ENCODE peak calls at places on chromosomes 11 and 22, in five cellular contexts. W is AG04449, K is HS-5, B is hippocampal formation, F is epithelial cell of proximal tubule. U is an unnamed sample.

GRCh38 chr11:117090111-117090706 is 8.0 kb downstream of the SIK3 start:
- DNase-seq in W (no peak), F (no peak), B (no peak), K (no peak), U (no peak)

GRCh38 chr11:88508558-88508807 is 170.9 kb upstream of the CTSC start:
- DNase-seq in K (no peak), F (no peak), W (no peak), B (no peak), U (no peak)

GRCh38 chr22:42680648-42681047 is 31.5 kb upstream of the CYB5R3 start:
- DNase-seq in F (peak), K (peak), B (no peak), W (no peak), U (no peak)

GRCh38 chr22:42343136-42343484 is 72.7 kb upstream of the TCF20 start:
- DNase-seq in K (no peak), F (no peak), B (peak), W (no peak), U (no peak)

GRCh38 chr22:45897736-45898135 is 79.2 kb downstream of the WNT7B start:
- DNase-seq in B (no peak), K (no peak), F (no peak), W (no peak), U (no peak)

GRCh38 chr11:64357904-64358535 is 942 bp upstream of the RPS6KA4 start:
- DNase-seq in B (no peak), W (no peak), K (peak), F (no peak), U (peak)

GRCh38 chr11:71562120-71562519 is 3.2 kb upstream of the KRTAP5-10 start:
- DNase-seq in F (no peak), B (no peak), K (no peak), W (no peak), U (no peak)

GRCh38 chr11:103035656-103036434 is 56.1 kb downstream of the DCUN1D5 start:
- DNase-seq in K (peak), B (no peak), F (no peak), W (peak), U (peak)

GRCh38 chr11:130145975-130146776 is 13.4 kb upstream of the ST14 start:
- DNase-seq in B (no peak), K (no peak), F (no peak), W (no peak), U (no peak)

GRCh38 chr11:34405079-34405858 is 33.5 kb upstream of the CAT start:
- DNase-seq in W (no peak), F (no peak), K (peak), B (no peak), U (peak)

GRCh38 chr22:19121631-19122142 is 525 bp downstream of the DGCR2 start:
- DNase-seq in B (peak), F (no peak), K (no peak), W (no peak), U (peak)

GRCh38 chr22:45783021-45783420 is 111.4 kb downstream of the ATXN10 start:
- DNase-seq in W (no peak), K (no peak), B (no peak), F (no peak), U (peak)

GRCh38 chr11:76526878-76527277 is 82.1 kb downstream of the EMSY start:
- DNase-seq in B (no peak), K (no peak), W (no peak), F (no peak), U (no peak)

GRCh38 chr11:118608268-118609214 is 1.1 kb downstream of the PHLDB1 start:
- DNase-seq in K (no peak), B (peak), W (no peak), F (no peak), U (no peak)

GRCh38 chr22:44181033-44181911 is 547 bp downstream of the PARVG start:
- DNase-seq in B (peak), K (no peak), F (no peak), W (no peak), U (peak)

GRCh38 chr11:18617688-18618340 is 16.3 kb downstream of the SPTY2D1 start:
- DNase-seq in F (no peak), K (no peak), B (no peak), W (no peak), U (no peak)

GRCh38 chr11:12232819-12233601 is 122.6 kb downstream of the MICAL2 start:
- DNase-seq in W (peak), F (peak), B (no peak), K (peak), U (no peak)